ENCODE peak calls at places on chromosomes 16 and 17, in nine cellular contexts. E is gastrocnemius medialis, H is heart left ventricle, K is IMR-90, A is stomach, C is A549, B is lower leg skin, G is adrenal gland, S is Peyer's patch. M is an unnamed sample.

GRCh38 chr16:71625113-71625850 is 702 bp upstream of the MARVELD3 start:
- DNase-seq in E (no peak), H (no peak), K (no peak), A (no peak), C (no peak), B (no peak), G (no peak), S (no peak), M (no peak)

GRCh38 chr17:54945246-54945645 is 23.2 kb downstream of the COX11 start:
- DNase-seq in E (no peak), H (no peak), K (no peak), A (no peak), C (no peak), B (no peak), G (no peak), S (no peak), M (no peak)

GRCh38 chr16:23182675-23183485 is at the start of gene SCNN1G:
- DNase-seq in E (no peak), H (no peak), K (no peak), A (peak), C (peak), B (no peak), G (no peak), S (peak), M (no peak)

GRCh38 chr17:21129023-21129681 is 2.4 kb downstream of the DHRS7B start:
- DNase-seq in E (peak), H (no peak), K (peak), A (no peak), C (peak), B (no peak), G (peak), S (no peak), M (peak)

GRCh38 chr17:67052720-67053437 is 8.5 kb downstream of the CACNG1 start:
- DNase-seq in E (peak), H (no peak), K (no peak), A (peak), C (no peak), B (no peak), G (peak), S (no peak), M (no peak)

GRCh38 chr17:49748223-49748622 is 15.7 kb downstream of the FAM117A start:
- DNase-seq in E (no peak), H (no peak), K (no peak), A (no peak), C (no peak), B (no peak), G (no peak), S (no peak), M (no peak)

GRCh38 chr17:6306820-6307219 is 128.1 kb downstream of the AIPL1 start:
- DNase-seq in E (no peak), H (no peak), K (no peak), A (no peak), C (no peak), B (no peak), G (no peak), S (no peak), M (no peak)

GRCh38 chr17:47704116-47704515 is 10.2 kb downstream of the TBKBP1 start:
- DNase-seq in E (no peak), H (no peak), K (no peak), A (no peak), C (no peak), B (no peak), G (no peak), S (peak), M (peak)

GRCh38 chr17:49486012-49486641 is 9.0 kb upstream of the NGFR start:
- DNase-seq in E (peak), H (no peak), K (no peak), A (no peak), C (no peak), B (no peak), G (no peak), S (no peak), M (no peak)

GRCh38 chr16:83215417-83216001 is 588.7 kb downstream of the CDH13 start:
- DNase-seq in E (no peak), H (no peak), K (peak), A (peak), C (peak), B (no peak), G (peak), S (peak), M (no peak)

GRCh38 chr16:85810097-85810741 is 10.7 kb downstream of the COX4I1 start:
- DNase-seq in E (no peak), H (no peak), K (no peak), A (no peak), C (no peak), B (no peak), G (no peak), S (peak), M (no peak)

GRCh38 chr17:14203392-14203791 is 33.3 kb downstream of the CDRT15 start:
- DNase-seq in E (no peak), H (no peak), K (peak), A (no peak), C (no peak), B (no peak), G (no peak), S (no peak), M (no peak)

GRCh38 chr17:70767102-70767701 is 597.9 kb downstream of the KCNJ2 start:
- DNase-seq in E (no peak), H (no peak), K (peak), A (no peak), C (peak), B (no peak), G (no peak), S (no peak), M (no peak)

GRCh38 chr16:2776500-2777139 is 460 bp downstream of the ELOB start:
- DNase-seq in E (no peak), H (peak), K (no peak), A (no peak), C (no peak), B (no peak), G (no peak), S (no peak), M (no peak)

GRCh38 chr16:54273566-54273965 is 13.0 kb downstream of the IRX3 start:
- DNase-seq in E (no peak), H (no peak), K (no peak), A (no peak), C (no peak), B (no peak), G (no peak), S (no peak), M (no peak)

GRCh38 chr16:25026621-25027020 is 11.5 kb upstream of the ARHGAP17 start:
- DNase-seq in E (no peak), H (no peak), K (no peak), A (no peak), C (no peak), B (no peak), G (no peak), S (no peak), M (no peak)

GRCh38 chr16:25024900-25025299 is 9.7 kb upstream of the ARHGAP17 start:
- DNase-seq in E (no peak), H (no peak), K (no peak), A (no peak), C (no peak), B (no peak), G (no peak), S (no peak), M (no peak)

GRCh38 chr16:25030420-25031131 is 15.4 kb upstream of the ARHGAP17 start:
- DNase-seq in E (no peak), H (no peak), K (no peak), A (no peak), C (no peak), B (no peak), G (no peak), S (no peak), M (no peak)

GRCh38 chr16:25027781-25028180 is 12.6 kb upstream of the ARHGAP17 start:
- DNase-seq in E (no peak), H (no peak), K (no peak), A (no peak), C (no peak), B (no peak), G (no peak), S (no peak), M (no peak)

DNA sequence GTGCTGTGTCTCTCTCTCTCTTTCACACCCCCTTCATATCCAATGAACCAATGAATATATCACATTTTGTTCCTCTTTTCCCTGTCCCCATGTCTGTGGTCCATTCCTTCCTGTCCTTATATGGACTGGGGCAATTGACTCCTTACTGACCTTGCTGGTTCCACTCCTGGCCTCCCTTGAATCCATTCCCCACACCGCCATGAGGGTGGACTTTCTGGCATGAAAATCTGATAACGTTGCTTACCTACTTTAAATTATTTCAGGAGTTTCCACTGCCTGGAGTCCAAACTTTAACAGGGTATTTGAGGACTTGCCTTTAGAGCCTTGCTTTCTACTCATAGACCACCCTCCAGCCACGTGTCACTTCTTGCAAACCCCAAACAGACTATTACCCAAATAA is 12.1 kb upstream of the ARHGAP17 start:
- DNase-seq in E (no peak), H (no peak), K (no peak), A (no peak), C (no peak), B (no peak), G (no peak), S (no peak), M (no peak)
- TF ChIP-seq CTCF in E (no peak), H (no peak), K (no peak), A (no peak), C (no peak), B (no peak), G (no peak), S (no peak), M (no peak)

DNA sequence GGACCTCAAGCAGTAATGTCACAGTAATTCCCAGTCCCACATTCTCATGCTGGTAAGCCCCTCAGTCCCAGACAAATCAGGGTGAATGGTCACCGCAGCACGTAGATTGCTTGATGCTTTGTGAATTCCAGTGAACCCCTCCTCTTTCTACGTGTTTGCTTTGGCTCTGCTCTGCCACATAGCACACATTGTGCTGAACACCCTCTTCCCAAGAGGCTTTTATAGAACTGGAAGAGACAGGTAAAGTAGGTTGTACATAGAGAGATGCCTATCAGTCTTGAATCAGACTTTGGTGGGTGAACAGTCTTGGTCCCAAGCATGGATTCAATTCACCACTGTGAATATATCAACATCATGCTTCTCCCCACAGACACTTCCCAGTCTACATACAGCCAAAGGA is 579 bp upstream of the KRTAP9-6 start:
- DNase-seq in E (no peak), H (no peak), K (no peak), A (no peak), C (no peak), B (no peak), G (no peak), S (no peak), M (no peak)
- TF ChIP-seq POLR2A in E (no peak), H (no peak), K (no peak), A (no peak), C (no peak), B (no peak), G (no peak), S (no peak), M (no peak)

GRCh38 chr17:29145289-29146058 is 34.7 kb downstream of the MYO18A start:
- DNase-seq in E (peak), H (peak), K (peak), A (peak), C (peak), B (no peak), G (peak), S (peak), M (peak)
- TF ChIP-seq CTCF in E (peak), H (peak), K (peak), A (no peak), C (peak), B (no peak), G (peak), S (peak), M (peak)

GRCh38 chr16:20898938-20899502 is 1.1 kb downstream of the DCUN1D3 start:
- DNase-seq in E (no peak), H (no peak), K (peak), A (no peak), C (no peak), B (no peak), G (no peak), S (no peak), M (no peak)
- TF ChIP-seq POLR2A in E (no peak), H (no peak), K (no peak), A (no peak), C (no peak), B (no peak), G (no peak), S (no peak), M (no peak)

GRCh38 chr17:74987909-74988711 is 678 bp downstream of the CDR2L start:
- DNase-seq in E (peak), H (peak), K (peak), A (peak), C (no peak), B (peak), G (peak), S (peak), M (peak)
- TF ChIP-seq CTCF in E (no peak), H (peak), K (peak), A (no peak), C (no peak), B (no peak), G (peak), S (peak), M (peak)

DNA sequence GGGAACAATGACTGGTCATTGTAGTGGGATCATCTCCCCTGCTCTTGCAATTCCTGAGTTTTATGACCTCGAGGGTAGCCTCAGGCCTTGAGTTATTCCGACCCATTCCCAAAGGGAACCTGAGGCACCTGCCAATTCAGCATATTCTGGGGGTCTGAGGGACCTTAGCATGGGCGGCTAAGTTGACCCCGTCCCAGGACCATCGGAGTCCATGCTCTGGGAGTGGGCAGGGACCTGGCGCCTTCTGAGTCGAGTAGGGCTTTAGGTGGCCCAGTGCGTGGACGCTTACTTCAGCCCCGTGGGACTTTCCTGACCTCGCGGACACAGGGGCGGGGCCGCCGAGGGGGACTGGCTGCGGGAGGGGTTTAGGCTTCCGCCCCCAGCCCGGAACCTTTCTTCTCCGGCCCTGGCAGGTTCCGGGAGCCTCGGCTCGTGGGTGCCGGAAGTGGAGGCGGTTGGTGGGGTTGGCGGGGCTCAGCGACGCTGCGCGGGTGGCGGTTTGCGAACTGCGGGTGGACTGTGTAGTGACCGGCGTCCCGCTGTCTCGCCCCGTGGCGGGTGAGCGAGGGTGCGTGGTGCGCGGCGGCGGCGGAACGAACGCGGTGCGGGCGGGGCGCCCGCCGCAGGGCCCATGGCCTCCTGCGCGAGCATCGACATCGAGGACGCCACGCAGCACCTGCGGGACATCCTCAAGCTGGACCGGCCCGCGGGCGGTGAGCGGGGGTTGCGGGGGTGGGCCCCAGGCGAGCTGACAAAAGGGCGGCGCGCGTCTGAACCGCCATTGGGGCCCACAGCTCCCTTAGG is at the start of gene EDC4:
- DNase-seq in E (peak), H (peak), K (peak), A (peak), C (peak), B (peak), G (peak), S (peak), M (peak)
- TF ChIP-seq POLR2A in E (peak), H (peak), K (peak), A (no peak), C (peak), B (no peak), G (peak), S (peak), M (peak)

GRCh38 chr17:80930335-80931040 is 61.2 kb upstream of the CHMP6 start:
- DNase-seq in E (no peak), H (no peak), K (no peak), A (no peak), C (no peak), B (no peak), G (no peak), S (peak), M (no peak)

GRCh38 chr17:80925668-80926067 is 66.0 kb upstream of the CHMP6 start:
- DNase-seq in E (no peak), H (no peak), K (no peak), A (no peak), C (no peak), B (no peak), G (no peak), S (peak), M (no peak)

GRCh38 chr17:80926601-80927250 is 64.9 kb upstream of the CHMP6 start:
- DNase-seq in E (no peak), H (no peak), K (no peak), A (no peak), C (no peak), B (no peak), G (no peak), S (peak), M (no peak)

GRCh38 chr17:80929449-80929848 is 62.2 kb upstream of the CHMP6 start:
- DNase-seq in E (no peak), H (no peak), K (no peak), A (no peak), C (no peak), B (no peak), G (no peak), S (peak), M (no peak)

GRCh38 chr17:80927791-80928216 is 63.8 kb upstream of the CHMP6 start:
- DNase-seq in E (no peak), H (no peak), K (peak), A (no peak), C (no peak), B (no peak), G (no peak), S (peak), M (no peak)
- TF ChIP-seq CTCF in E (no peak), H (no peak), K (no peak), A (no peak), C (no peak), B (no peak), G (no peak), S (no peak), M (no peak)

GRCh38 chr17:45164734-45165269 is 3.1 kb downstream of the HEXIM2 start:
- DNase-seq in E (no peak), H (no peak), K (no peak), A (no peak), C (no peak), B (no peak), G (no peak), S (peak), M (no peak)

GRCh38 chr17:45156242-45156641 is 5.4 kb upstream of the HEXIM2 start:
- DNase-seq in E (no peak), H (no peak), K (no peak), A (no peak), C (no peak), B (no peak), G (no peak), S (no peak), M (no peak)

GRCh38 chr17:45161288-45162021 is at the start of gene HEXIM2:
- DNase-seq in E (peak), H (peak), K (peak), A (peak), C (peak), B (peak), G (peak), S (peak), M (peak)

GRCh38 chr17:45162022-45162687 is 480 bp downstream of the HEXIM2 start:
- DNase-seq in E (no peak), H (peak), K (no peak), A (no peak), C (no peak), B (no peak), G (peak), S (no peak), M (peak)

DNA sequence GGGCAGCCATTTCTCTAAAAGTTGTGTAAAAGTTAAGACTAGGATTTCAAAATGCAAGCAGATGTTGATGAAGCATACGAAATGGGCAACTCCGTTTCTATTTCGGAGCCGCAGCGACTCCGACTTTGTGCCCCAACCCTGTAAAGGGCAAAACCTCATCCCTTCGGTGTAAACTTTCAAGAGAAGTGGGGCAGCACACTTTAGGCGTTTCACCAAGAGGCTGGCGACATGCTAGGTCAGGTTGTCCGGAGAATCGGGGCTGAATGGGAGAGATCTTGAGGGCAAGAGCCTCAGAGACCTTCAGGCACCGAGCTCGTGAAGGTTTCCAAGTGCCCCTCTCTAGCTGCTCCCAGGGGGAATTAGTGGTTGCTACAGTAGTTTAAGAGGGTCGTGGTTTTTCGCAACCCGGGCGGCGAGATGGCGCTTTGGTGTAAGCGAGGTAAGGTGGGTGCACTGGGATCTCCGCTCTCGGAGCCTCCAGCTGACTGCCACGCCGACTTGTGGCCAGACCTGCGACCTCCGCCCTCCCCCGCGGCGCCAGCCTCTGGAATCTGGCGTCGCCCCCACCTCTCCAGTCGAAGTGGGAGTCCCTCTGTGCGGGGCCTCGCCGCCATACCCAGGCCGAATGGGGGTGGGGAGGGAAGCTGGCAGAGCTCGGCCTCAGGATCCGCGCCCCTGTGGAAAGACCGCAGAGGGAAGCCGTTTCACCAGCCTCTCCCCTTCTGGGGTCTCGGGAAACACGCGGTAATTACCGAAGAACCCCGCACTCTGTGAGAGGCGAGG is 979 bp upstream of the HEXIM2 start:
- DNase-seq in E (peak), H (peak), K (peak), A (peak), C (peak), B (peak), G (peak), S (peak), M (peak)
- TF ChIP-seq POLR2A in E (peak), H (no peak), K (peak), A (no peak), C (peak), B (no peak), G (no peak), S (no peak), M (no peak)

GRCh38 chr16:31700530-31701388 is 172.8 kb upstream of the ZNF267 start:
- DNase-seq in E (peak), H (peak), K (peak), A (peak), C (no peak), B (peak), G (peak), S (peak), M (peak)
- TF ChIP-seq CTCF in E (no peak), H (no peak), K (peak), A (no peak), C (no peak), B (no peak), G (no peak), S (no peak), M (no peak)